ENCODE peak calls at places on chromosomes 2 and 18, in four cellular contexts. C, K, R and B are unnamed samples.
A peak's percentile ranks its signal among the peaks of the same experiment; 100 is the strongest.

GRCh38 chr18:49371786-49372185 is 88.7 kb downstream of the DYM start:
- DNase-seq in C (no peak), K (no peak), R (no peak), B (no peak)

GRCh38 chr18:49186242-49186641 is 235.5 kb upstream of the SMAD7 start:
- DNase-seq in C (no peak), K (no peak), R (no peak), B (no peak)

GRCh38 chr2:152350155-152350679 is 15.2 kb downstream of the FMNL2 start:
- DNase-seq in C (no peak), K (no peak), R (no peak), B (no peak)

GRCh38 chr2:241858206-241859016 is at the start of gene PDCD1:
- DNase-seq in C (peak; percentile 79), K (no peak), R (no peak), B (no peak)

GRCh38 chr2:54572636-54573531 is 116.8 kb downstream of the SPTBN1 start:
- DNase-seq in C (no peak), K (peak; percentile 83), R (no peak), B (no peak)

GRCh38 chr2:101524811-101525430 is 50.0 kb upstream of the RFX8 start:
- DNase-seq in C (no peak), K (no peak), R (no peak), B (no peak)

GRCh38 chr18:78323453-78324230 is 656.0 kb upstream of the SALL3 start:
- DNase-seq in C (no peak), K (no peak), R (no peak), B (no peak)

GRCh38 chr2:121705958-121706357 is 30.7 kb downstream of the NIFK start:
- DNase-seq in C (no peak), K (no peak), R (no peak), B (no peak)

GRCh38 chr2:55649211-55649610 is 31.8 kb upstream of the PPP4R3B start:
- DNase-seq in C (no peak), K (no peak), R (no peak), B (no peak)

GRCh38 chr2:97706708-97707345 is 6.5 kb upstream of the ZAP70 start:
- DNase-seq in C (no peak), K (no peak), R (no peak), B (no peak)

GRCh38 chr18:56368066-56368465 is 270.3 kb downstream of the TXNL1 start:
- DNase-seq in C (no peak), K (no peak), R (no peak), B (no peak)

GRCh38 chr2:43131051-43131889 is 95.1 kb downstream of the ZFP36L2 start:
- DNase-seq in C (peak; percentile 95), K (peak; percentile 97), R (peak; percentile 91), B (peak; percentile 75)

GRCh38 chr2:217451634-217452033 is 551.2 kb downstream of the TNS1 start:
- DNase-seq in C (no peak), K (peak; percentile 50), R (no peak), B (no peak)

GRCh38 chr2:159090514-159091201 is 122.2 kb downstream of the TANC1 start:
- DNase-seq in C (no peak), K (peak; percentile 53), R (no peak), B (no peak)

GRCh38 chr18:3836483-3836882 is 386.5 kb downstream of the TGIF1 start:
- DNase-seq in C (no peak), K (no peak), R (no peak), B (no peak)